ENCODE peak calls at places on chromosomes 3 and 15, in ten cellular contexts. Z, A, G, Q, T, N, C, D, B and O are unnamed samples.

GRCh38 chr3:48966367-48966766 is 23.7 kb upstream of the P4HTM start:
- DNase-seq in Z (no peak), A (no peak), G (no peak), Q (no peak), T (no peak), N (no peak), C (no peak), D (no peak), B (no peak), O (no peak)

GRCh38 chr3:16508591-16508995 is 4.9 kb downstream of the RFTN1 start:
- DNase-seq in Z (no peak), A (no peak), G (no peak), Q (no peak), T (peak; percentile 63), N (no peak), C (no peak), D (peak; percentile 63), B (no peak), O (peak; percentile 45)

GRCh38 chr15:52414936-52415335 is 113.7 kb downstream of the MYO5A start:
- DNase-seq in Z (no peak), A (no peak), G (no peak), Q (no peak), T (no peak), N (no peak), C (no peak), D (no peak), B (no peak), O (no peak)

GRCh38 chr3:29412117-29412516 is 131.2 kb downstream of the RBMS3 start:
- DNase-seq in Z (no peak), A (no peak), G (no peak), Q (no peak), T (no peak), N (no peak), C (no peak), D (peak; percentile 36), B (no peak), O (peak; percentile 9)

GRCh38 chr3:192831111-192831644 is 86.5 kb downstream of the MB21D2 start:
- DNase-seq in Z (no peak), A (no peak), G (no peak), Q (peak; percentile 47), T (peak; percentile 78), N (no peak), C (peak; percentile 86), D (peak; percentile 62), B (no peak), O (no peak)

GRCh38 chr3:132006605-132007204 is 28.1 kb downstream of the CPNE4 start:
- DNase-seq in Z (no peak), A (peak; percentile 12), G (no peak), Q (peak; percentile 71), T (peak; percentile 59), N (peak; percentile 68), C (peak; percentile 23), D (no peak), B (no peak), O (no peak)

GRCh38 chr3:190862209-190863118 is at the start of gene GMNC:
- DNase-seq in Z (peak; percentile 84), A (peak; percentile 77), G (peak; percentile 90), Q (peak; percentile 82), T (peak; percentile 66), N (peak; percentile 79), C (peak; percentile 76), D (peak; percentile 43), B (peak; percentile 54), O (peak; percentile 49)

GRCh38 chr3:86934851-86935250 is 56.1 kb downstream of the VGLL3 start:
- DNase-seq in Z (no peak), A (no peak), G (no peak), Q (no peak), T (peak; percentile 25), N (no peak), C (no peak), D (no peak), B (no peak), O (no peak)

GRCh38 chr3:152650177-152650576 is 184.8 kb upstream of the P2RY1 start:
- DNase-seq in Z (no peak), A (no peak), G (no peak), Q (no peak), T (peak; percentile 42), N (no peak), C (no peak), D (no peak), B (no peak), O (no peak)

GRCh38 chr3:67534594-67534993 is 119.8 kb downstream of the SUCLG2 start:
- DNase-seq in Z (no peak), A (no peak), G (no peak), Q (no peak), T (no peak), N (no peak), C (no peak), D (no peak), B (no peak), O (no peak)

GRCh38 chr15:72889545-72889944 is 106.0 kb upstream of the ADPGK start:
- DNase-seq in Z (no peak), A (no peak), G (no peak), Q (no peak), T (no peak), N (no peak), C (no peak), D (no peak), B (no peak), O (no peak)

GRCh38 chr15:88449581-88449980 is 17.6 kb downstream of the MRPL46 start:
- DNase-seq in Z (no peak), A (no peak), G (no peak), Q (no peak), T (no peak), N (no peak), C (no peak), D (no peak), B (no peak), O (no peak)

GRCh38 chr15:88447741-88448140 is 19.4 kb downstream of the MRPL46 start:
- DNase-seq in Z (no peak), A (no peak), G (no peak), Q (no peak), T (no peak), N (no peak), C (no peak), D (no peak), B (no peak), O (no peak)

GRCh38 chr15:88448991-88449461 is 18.2 kb downstream of the MRPL46 start:
- DNase-seq in Z (no peak), A (no peak), G (no peak), Q (no peak), T (no peak), N (no peak), C (no peak), D (no peak), B (no peak), O (no peak)

GRCh38 chr15:88450125-88450798 is 16.9 kb downstream of the MRPL46 start:
- DNase-seq in Z (peak; percentile 48), A (peak; percentile 62), G (no peak), Q (peak; percentile 65), T (peak; percentile 80), N (peak; percentile 91), C (peak; percentile 79), D (peak; percentile 38), B (no peak), O (peak; percentile 65)

DNA sequence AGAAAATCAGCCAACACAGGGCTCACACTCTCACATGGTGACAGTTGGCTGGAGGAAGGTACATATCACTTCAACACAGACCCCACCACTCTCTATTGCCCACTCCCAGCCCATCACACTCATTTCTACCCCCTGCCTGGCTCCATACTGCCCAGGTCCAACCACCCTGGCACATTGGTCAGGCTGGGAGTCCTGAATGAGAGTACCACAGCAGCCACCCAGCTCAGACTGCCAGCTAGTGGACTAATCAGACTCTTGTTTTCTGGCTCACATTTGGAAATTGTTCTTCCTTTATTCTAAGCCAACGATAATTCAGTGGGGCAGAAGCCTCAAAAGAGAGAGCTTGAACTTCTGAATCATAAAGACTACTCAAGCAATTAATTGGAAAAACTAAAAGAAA is 20.0 kb downstream of the MRPL46 start:
- DNase-seq in Z (no peak), A (no peak), G (no peak), Q (no peak), T (no peak), N (no peak), C (no peak), D (no peak), B (no peak), O (no peak)
- TF ChIP-seq CTCF in Z (no peak), A (no peak), G (no peak), Q (no peak), T (no peak), N (no peak), C (no peak), D (no peak), B (no peak), O (no peak)

DNA sequence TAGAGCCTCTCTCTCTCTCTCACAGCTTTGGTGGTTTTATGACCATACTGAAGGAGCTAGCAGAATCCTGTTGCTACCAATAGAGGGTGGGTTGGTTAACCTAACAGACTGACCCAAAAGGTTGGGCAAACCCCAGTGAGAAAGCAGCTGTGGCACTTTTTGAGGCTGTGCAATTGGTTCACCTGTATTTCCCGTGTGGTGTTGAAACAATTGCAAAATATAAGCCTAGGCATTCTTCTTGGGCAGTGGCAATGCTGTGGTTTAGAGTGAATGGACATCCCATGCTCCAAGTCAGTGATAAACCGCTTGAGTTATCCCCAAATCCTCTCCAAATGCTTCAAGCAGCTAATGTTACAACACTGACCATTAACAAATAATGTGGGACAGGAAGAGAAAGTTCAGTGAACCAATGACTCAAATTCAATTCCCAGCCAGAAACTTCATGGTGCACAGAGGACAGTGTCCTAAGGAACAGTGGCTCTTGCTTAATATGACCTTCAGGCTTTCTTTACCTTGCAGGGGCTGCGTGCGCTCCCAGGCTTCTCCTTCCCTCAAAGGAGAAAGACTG is 261.9 kb upstream of the ICE2 start:
- DNase-seq in Z (no peak), A (no peak), G (no peak), Q (peak; percentile 37), T (peak; percentile 67), N (no peak), C (no peak), D (no peak), B (no peak), O (no peak)
- TF ChIP-seq CTCF in Z (no peak), A (no peak), G (no peak), Q (no peak), T (no peak), N (no peak), C (no peak), D (no peak), B (no peak), O (no peak)

GRCh38 chr3:23540600-23540999 is 265.2 kb upstream of the UBE2E1 start:
- DNase-seq in Z (no peak), A (no peak), G (no peak), Q (no peak), T (no peak), N (no peak), C (no peak), D (no peak), B (no peak), O (no peak)
- TF ChIP-seq CTCF in Z (no peak), A (no peak), G (no peak), Q (no peak), T (no peak), N (peak; percentile 31), C (no peak), D (no peak), B (no peak), O (no peak)

DNA sequence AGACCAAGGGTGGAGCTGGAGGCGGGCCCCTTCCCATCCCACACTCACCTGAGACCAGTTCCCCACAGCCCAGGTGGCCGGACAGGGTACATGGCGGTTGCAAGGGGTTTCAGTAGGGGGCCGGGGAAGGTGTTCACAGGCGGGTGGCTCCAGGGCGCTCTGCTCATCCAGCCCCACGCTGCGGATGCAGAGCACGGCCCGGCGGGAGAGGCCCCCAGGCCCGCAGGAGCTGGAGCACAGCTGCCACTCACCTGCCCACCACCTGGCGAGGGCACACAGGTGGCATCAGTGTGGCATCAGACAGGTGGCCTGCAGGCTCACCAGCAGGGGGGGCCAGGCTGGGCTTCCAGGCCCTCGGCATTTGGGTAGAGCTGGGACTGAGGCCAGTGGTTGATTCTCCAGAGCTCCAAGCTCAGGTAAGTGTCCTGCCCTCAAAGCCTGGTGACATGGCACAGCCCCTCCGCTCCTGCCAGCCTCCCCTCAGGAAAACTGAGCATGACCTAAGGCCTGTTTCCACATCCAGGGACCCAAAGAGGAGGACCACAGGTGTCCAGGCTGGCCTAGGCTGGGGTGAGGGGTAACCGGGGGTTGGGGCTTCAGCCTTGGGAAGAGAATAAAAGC is 43.8 kb downstream of the ADAMTS7 start:
- DNase-seq in Z (no peak), A (peak; percentile 4), G (no peak), Q (no peak), T (no peak), N (no peak), C (no peak), D (no peak), B (no peak), O (no peak)
- TF ChIP-seq CTCF in Z (no peak), A (no peak), G (no peak), Q (no peak), T (no peak), N (peak; percentile 36), C (no peak), D (peak; percentile 34), B (peak; percentile 4), O (peak; percentile 11)